ENCODE peak calls at places on chromosomes 12 and 14, in nine cellular contexts. A is cardiac muscle cell; J is CD8-positive, alpha-beta T cell; S is stomach; G is body of pancreas; V is right lobe of liver; R is Panc1; I is heart left ventricle; Q is tibial artery. K is an unnamed sample.

GRCh38 chr14:100841445-100842403 is 15.8 kb downstream of the MEG3 start:
- DNase-seq in J (no peak), Q (no peak), R (no peak), G (no peak), S (no peak), I (no peak), V (no peak), A (no peak), K (no peak)

GRCh38 chr12:75722714-75723200 is 211.3 kb upstream of the KRR1 start:
- DNase-seq in S (no peak), J (peak; percentile 13), I (peak; percentile 59), A (peak; percentile 93), R (no peak), G (peak; percentile 62), Q (peak; percentile 77), V (no peak), K (peak; percentile 41)

GRCh38 chr14:92417759-92418158 is 94.8 kb downstream of the SLC24A4 start:
- DNase-seq in R (no peak), A (peak; percentile 18), Q (peak; percentile 48), S (no peak), V (no peak), J (no peak), I (no peak), G (no peak), K (peak; percentile 59)

GRCh38 chr14:89614009-89614691 is 197.1 kb upstream of the FOXN3 start:
- DNase-seq in Q (no peak), V (no peak), S (no peak), A (no peak), J (no peak), I (no peak), G (no peak), R (no peak), K (no peak)

GRCh38 chr12:124833693-124834122 is 30.0 kb downstream of the SCARB1 start:
- DNase-seq in A (peak; percentile 9), G (no peak), V (no peak), R (no peak), Q (peak; percentile 48), I (no peak), S (no peak), J (no peak), K (no peak)

GRCh38 chr14:87017335-87017734 is 975.6 kb downstream of the GALC start:
- DNase-seq in I (no peak), V (no peak), J (no peak), S (no peak), Q (no peak), R (no peak), G (no peak), A (no peak), K (no peak)

GRCh38 chr14:64721391-64721791 is 17.2 kb downstream of the PLEKHG3 start:
- DNase-seq in Q (peak; percentile 85), I (peak; percentile 54), A (peak; percentile 49), J (no peak), R (no peak), S (peak; percentile 62), G (peak; percentile 90), V (peak; percentile 71), K (no peak)

GRCh38 chr12:76080729-76081415 is 3.6 kb downstream of the NAP1L1 start:
- DNase-seq in J (no peak), V (no peak), A (no peak), Q (no peak), G (no peak), R (no peak), I (no peak), S (no peak), K (no peak)

GRCh38 chr14:28280997-28281598 is 485.5 kb upstream of the FOXG1 start:
- DNase-seq in A (no peak), V (no peak), S (no peak), J (no peak), G (no peak), Q (no peak), I (no peak), R (no peak), K (no peak)

GRCh38 chr12:12482150-12482761 is 80.4 kb downstream of the DUSP16 start:
- DNase-seq in G (no peak), R (no peak), V (no peak), S (no peak), J (peak; percentile 24), A (no peak), Q (no peak), I (no peak), K (no peak)

GRCh38 chr12:132003846-132004245 is 54.1 kb downstream of the EP400 start:
- DNase-seq in A (peak; percentile 61), J (no peak), G (no peak), S (no peak), V (no peak), R (no peak), I (no peak), Q (no peak), K (no peak)

GRCh38 chr12:130955238-130955816 is 1.6 kb downstream of the ADGRD1 start:
- DNase-seq in I (no peak), V (no peak), Q (peak; percentile 55), S (no peak), A (no peak), R (no peak), J (no peak), G (no peak), K (no peak)

GRCh38 chr12:20601668-20602280 is 93.4 kb upstream of the SLCO1C1 start:
- DNase-seq in V (no peak), Q (no peak), J (no peak), G (no peak), R (no peak), A (peak; percentile 74), I (no peak), S (no peak), K (no peak)

GRCh38 chr12:704516-705242 is 41.4 kb upstream of the NINJ2 start:
- DNase-seq in S (no peak), G (no peak), J (no peak), Q (no peak), A (no peak), R (no peak), V (no peak), I (no peak), K (no peak)

GRCh38 chr12:96140110-96140509 is 54.1 kb upstream of the ELK3 start:
- DNase-seq in S (no peak), I (no peak), Q (no peak), A (peak; percentile 46), J (no peak), V (no peak), R (no peak), G (no peak), K (no peak)

GRCh38 chr12:34389378-34390170 is 367.3 kb downstream of the ALG10 start:
- DNase-seq in A (no peak), V (peak; percentile 24), S (no peak), Q (no peak), R (no peak), G (no peak), I (no peak), J (no peak), K (no peak)

GRCh38 chr12:87995581-87996178 is 33.5 kb downstream of the C12orf50 start:
- DNase-seq in Q (peak; percentile 50), V (peak; percentile 56), G (peak; percentile 64), J (no peak), R (peak; percentile 54), I (peak; percentile 38), S (peak; percentile 54), A (peak; percentile 85), K (peak; percentile 51)

GRCh38 chr12:53497461-53497860 is 1.8 kb downstream of the MAP3K12 start:
- DNase-seq in S (no peak), G (no peak), V (peak; percentile 35), Q (no peak), I (no peak), R (no peak), J (no peak), A (no peak), K (no peak)

GRCh38 chr12:53495903-53496751 is 3.1 kb downstream of the MAP3K12 start:
- DNase-seq in V (no peak), R (no peak), Q (peak; percentile 72), A (peak; percentile 91), J (no peak), S (no peak), G (peak; percentile 43), I (no peak), K (no peak)

GRCh38 chr12:53498235-53498630 is 1.0 kb downstream of the MAP3K12 start:
- DNase-seq in V (peak; percentile 26), A (no peak), G (no peak), R (no peak), J (no peak), Q (no peak), S (no peak), I (no peak), K (no peak)

GRCh38 chr12:53499261-53500118 is at the start of gene MAP3K12:
- DNase-seq in V (peak; percentile 29), R (no peak), A (peak; percentile 80), G (peak; percentile 50), I (peak; percentile 75), Q (peak; percentile 80), S (peak; percentile 48), J (peak; percentile 46), K (peak; percentile 64)

DNA sequence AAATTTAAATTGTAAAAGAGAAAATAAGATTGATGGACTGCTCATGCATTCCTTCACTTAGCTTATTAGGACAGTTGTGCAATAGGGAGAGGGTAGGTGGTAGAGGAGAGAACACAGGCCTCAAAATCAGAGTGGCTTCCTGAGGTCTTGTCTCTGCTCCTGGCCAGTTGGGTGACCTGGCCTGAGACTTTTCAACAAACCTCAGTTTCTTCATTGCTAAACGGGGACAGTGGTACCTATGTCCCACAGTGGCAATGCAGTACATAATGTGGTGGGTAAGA is 2.6 kb downstream of the MAP3K12 start:
- DNase-seq in S (no peak), I (no peak), Q (no peak), V (no peak), G (no peak), J (no peak), A (peak; percentile 40), R (no peak), K (no peak)
- H3K27ac ChIP-seq in S (no peak overlapping the region), I (no peak overlapping the region), Q (peak overlapping the region; percentile 29), V (no peak overlapping the region), G (peak overlapping the region; percentile 70), J (no peak overlapping the region), A (peak overlapping the region; percentile 88), R (peak overlapping the region; percentile 58), K (peak overlapping the region; percentile 21)

GRCh38 chr12:122646568-122647220 is 56.5 kb downstream of the HCAR2 start:
- DNase-seq in R (no peak), S (no peak), I (no peak), Q (peak; percentile 25), V (no peak), A (peak; percentile 73), J (peak; percentile 17), G (no peak), K (no peak)
- TF ChIP-seq CTCF in R (no peak), S (no peak), I (no peak), Q (no peak), V (no peak), A (no peak), J (no peak), G (no peak), K (no peak)

DNA sequence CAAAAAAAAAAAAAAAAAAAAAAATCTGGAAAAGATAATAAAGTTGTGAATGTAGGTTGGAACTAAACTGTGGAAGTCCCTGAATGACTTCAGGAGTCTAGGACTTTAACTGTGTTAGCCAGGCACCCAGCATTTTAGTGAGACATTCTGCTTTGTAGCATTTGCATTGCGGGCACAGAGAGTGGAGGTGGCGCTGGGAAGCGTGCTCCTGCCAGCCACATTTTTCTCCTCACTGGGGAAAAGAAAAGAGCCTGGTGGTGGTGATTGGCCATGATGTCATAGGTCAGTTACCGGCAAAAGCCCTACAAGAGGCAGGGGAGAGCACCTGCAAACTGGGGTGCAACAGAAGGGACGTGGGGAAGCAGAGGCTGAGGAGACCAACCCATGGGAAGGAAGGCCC is 9.7 kb upstream of the GAPDH start:
- DNase-seq in Q (no peak), V (no peak), S (no peak), R (no peak), J (no peak), G (no peak), I (no peak), A (no peak), K (no peak)
- H3K36me3 ChIP-seq in Q (peaks cover 100% of the 10 kb centered on the region), V (peaks cover 85% of the 10 kb centered on the region), S (peaks cover 100% of the 10 kb centered on the region), R (peaks cover 19% of the 10 kb centered on the region), J (peaks cover 84% of the 10 kb centered on the region), G (peaks cover 41% of the 10 kb centered on the region), I (peaks cover 99% of the 10 kb centered on the region), A (peaks cover 79% of the 10 kb centered on the region), K (peaks cover 68% of the 10 kb centered on the region)

GRCh38 chr14:74595006-74595735 is 16.9 kb downstream of the LTBP2 start:
- DNase-seq in V (no peak), S (no peak), A (peak; percentile 86), J (no peak), G (peak; percentile 37), Q (peak; percentile 74), I (peak; percentile 87), R (no peak), K (peak; percentile 59)
- H3K27ac ChIP-seq in V (no peak overlapping the region), S (peak overlapping the region; percentile 42), A (peak overlapping the region; percentile 46), J (no peak overlapping the region), G (no peak overlapping the region), Q (peak overlapping the region; percentile 82), I (peak overlapping the region; percentile 36), R (no peak overlapping the region), K (peak overlapping the region; percentile 41)

K was measured in lung.